ENCODE peak calls at places on chromosomes 5 and 9, in six cellular contexts. I, N, H, Y, U and V are unnamed samples.

GRCh38 chr5:16528382-16528849 is 62.8 kb upstream of the ZNF622 start:
- DNase-seq in Y (peak; percentile 51), N (no peak), H (no peak), U (no peak), I (no peak), V (no peak)

GRCh38 chr9:86481466-86481865 is 127.3 kb upstream of the TUT7 start:
- DNase-seq in U (no peak), I (no peak), N (no peak), Y (no peak), H (no peak), V (no peak)

GRCh38 chr5:81778642-81779041 is 27.7 kb upstream of the SSBP2 start:
- DNase-seq in Y (peak; percentile 16), I (peak; percentile 61), H (no peak), U (no peak), N (no peak), V (peak; percentile 73)

GRCh38 chr9:9912459-9912858 is 700.3 kb downstream of the PTPRD start:
- DNase-seq in N (no peak), H (no peak), Y (peak; percentile 61), I (no peak), U (no peak), V (peak; percentile 98)

GRCh38 chr5:139795074-139796001 is at the start of gene PSD2:
- DNase-seq in Y (no peak), N (no peak), U (no peak), H (peak; percentile 63), I (no peak), V (no peak)

GRCh38 chr5:172477466-172477865 is 23.1 kb upstream of the SH3PXD2B start:
- DNase-seq in Y (no peak), N (no peak), I (no peak), U (no peak), H (no peak), V (no peak)

GRCh38 chr9:137351781-137352501 is 49.9 kb upstream of the NRARP start:
- DNase-seq in I (no peak), Y (no peak), U (no peak), H (no peak), N (no peak), V (no peak)

GRCh38 chr5:67530609-67531255 is 334.1 kb upstream of the CD180 start:
- DNase-seq in I (no peak), U (no peak), Y (no peak), N (no peak), H (no peak), V (no peak)

GRCh38 chr5:56384186-56384585 is 151.1 kb upstream of the ANKRD55 start:
- DNase-seq in U (no peak), Y (no peak), H (no peak), I (peak; percentile 33), N (no peak), V (no peak)

GRCh38 chr5:147558826-147559225 is 49.0 kb upstream of the DPYSL3 start:
- DNase-seq in U (no peak), N (no peak), I (peak; percentile 84), Y (peak; percentile 29), H (peak; percentile 15), V (peak; percentile 23)

GRCh38 chr9:35816708-35817107 is 1.9 kb upstream of the HINT2 start:
- DNase-seq in Y (peak; percentile 28), N (no peak), U (no peak), H (no peak), I (no peak), V (no peak)

GRCh38 chr5:116476903-116477537 is 97.6 kb downstream of the SEMA6A start:
- DNase-seq in H (no peak), N (no peak), Y (no peak), I (no peak), U (no peak), V (no peak)